ENCODE peak calls at places on chromosomes 1 and 21, in nine cellular contexts. T is psoas muscle, B is H1, G is thyroid gland, A is Peyer's patch, H is transverse colon, Z is pancreas, J is tibial nerve, I is esophagus muscularis mucosa. U is an unnamed sample. For H3K4me1, the result is how much of the 10 kb centered on the place peaks cover.

GRCh38 chr1:91856996-91857395 is 29.0 kb downstream of the TGFBR3 start:
- DNase-seq in H (no peak), Z (no peak), G (no peak), I (no peak), T (no peak), J (no peak), B (no peak), A (no peak), U (no peak)

GRCh38 chr1:206503591-206504362 is 3.6 kb upstream of the RASSF5 start:
- DNase-seq in T (peak), J (peak), A (no peak), H (peak), Z (no peak), G (peak), B (no peak), I (no peak), U (peak)

GRCh38 chr1:151814971-151815545 is 9.8 kb upstream of the LINGO4 start:
- DNase-seq in Z (peak), T (no peak), H (no peak), I (no peak), J (no peak), G (no peak), B (no peak), A (no peak), U (no peak)

GRCh38 chr21:16305686-16306085 is 575.9 kb downstream of the USP25 start:
- DNase-seq in A (no peak), I (no peak), H (no peak), T (peak), B (no peak), Z (no peak), G (no peak), J (no peak), U (no peak)

GRCh38 chr1:111422546-111423391 is 4.8 kb downstream of the OVGP1 start:
- DNase-seq in Z (no peak), G (no peak), T (no peak), J (no peak), H (peak), I (no peak), A (no peak), B (no peak), U (peak)

GRCh38 chr1:60255565-60255964 is 182.0 kb upstream of the C1orf87 start:
- DNase-seq in H (no peak), J (no peak), Z (no peak), G (no peak), I (no peak), T (no peak), B (no peak), A (no peak), U (no peak)

GRCh38 chr1:209409786-209410185 is 173.7 kb upstream of the CAMK1G start:
- DNase-seq in T (no peak), Z (no peak), H (no peak), J (no peak), A (no peak), G (no peak), B (no peak), I (no peak), U (no peak)

GRCh38 chr1:243550276-243550675 is 294.4 kb downstream of the SDCCAG8 start:
- DNase-seq in T (no peak), G (no peak), B (no peak), A (no peak), J (no peak), I (no peak), Z (no peak), H (no peak), U (no peak)

GRCh38 chr1:53108646-53109580 is 33.5 kb downstream of the SLC1A7 start:
- DNase-seq in J (no peak), Z (no peak), B (no peak), H (no peak), A (no peak), I (no peak), G (no peak), T (no peak), U (no peak)

GRCh38 chr1:26597629-26598039 is 68.1 kb downstream of the RPS6KA1 start:
- DNase-seq in Z (no peak), H (no peak), J (no peak), B (no peak), T (no peak), G (no peak), A (no peak), I (no peak), U (no peak)

GRCh38 chr1:218081358-218081757 is 203.7 kb upstream of the RRP15 start:
- DNase-seq in A (no peak), J (no peak), H (no peak), Z (no peak), T (no peak), I (no peak), G (no peak), B (no peak), U (no peak)

GRCh38 chr1:118113261-118113660 is 71.8 kb downstream of the SPAG17 start:
- DNase-seq in B (no peak), G (no peak), Z (no peak), I (no peak), T (no peak), J (no peak), H (no peak), A (no peak), U (no peak)

GRCh38 chr1:74205236-74205635 is 7.2 kb downstream of the FPGT start:
- DNase-seq in I (no peak), G (no peak), A (no peak), B (no peak), H (no peak), J (no peak), T (no peak), Z (no peak), U (no peak)

GRCh38 chr1:12600335-12600734 is 17.7 kb downstream of the DHRS3 start:
- DNase-seq in G (peak), I (no peak), J (peak), H (no peak), B (no peak), Z (peak), A (no peak), T (peak), U (peak)

GRCh38 chr1:39933956-39934941 is 20.7 kb upstream of the MFSD2A start:
- DNase-seq in H (peak), Z (no peak), T (peak), B (no peak), A (peak), J (peak), G (peak), I (no peak), U (peak)

GRCh38 chr1:161427733-161428516 is 60.2 kb upstream of the CFAP126 start:
- DNase-seq in H (no peak), G (no peak), A (no peak), I (no peak), Z (no peak), J (no peak), B (no peak), T (no peak), U (no peak)

GRCh38 chr1:29590583-29591555 is 354.5 kb downstream of the PTPRU start:
- DNase-seq in I (peak), Z (no peak), B (no peak), H (no peak), T (no peak), J (no peak), G (no peak), A (no peak), U (no peak)

GRCh38 chr1:20148571-20149500 is 9.7 kb downstream of the PLA2G2F start:
- DNase-seq in B (no peak), T (no peak), Z (no peak), I (no peak), H (no peak), G (no peak), J (no peak), A (no peak), U (no peak)

GRCh38 chr1:116873680-116874271 is 35.9 kb upstream of the PTGFRN start:
- DNase-seq in I (no peak), A (no peak), H (no peak), J (no peak), T (no peak), Z (no peak), G (no peak), B (no peak), U (no peak)

GRCh38 chr1:230540416-230540815 is 101.9 kb upstream of the COG2 start:
- DNase-seq in A (no peak), B (no peak), Z (no peak), J (no peak), H (no peak), G (no peak), I (peak), T (no peak), U (no peak)

GRCh38 chr1:221837886-221838285 is 96.0 kb upstream of the DUSP10 start:
- DNase-seq in Z (no peak), G (no peak), J (no peak), A (no peak), B (no peak), I (no peak), T (no peak), H (no peak), U (no peak)

GRCh38 chr21:45982256-45982757 is 737 bp downstream of the COL6A1 start:
- DNase-seq in G (peak), B (no peak), J (no peak), T (peak), Z (peak), H (peak), A (no peak), I (no peak), U (no peak)

GRCh38 chr1:178418284-178418955 is 78.3 kb downstream of the CLEC20A start:
- DNase-seq in G (no peak), A (no peak), H (no peak), B (no peak), I (no peak), T (no peak), J (no peak), Z (no peak), U (no peak)
- TF ChIP-seq CTCF in G (no peak), A (no peak), H (no peak), B (no peak), I (no peak), T (no peak), J (no peak), Z (no peak), U (no peak)

DNA sequence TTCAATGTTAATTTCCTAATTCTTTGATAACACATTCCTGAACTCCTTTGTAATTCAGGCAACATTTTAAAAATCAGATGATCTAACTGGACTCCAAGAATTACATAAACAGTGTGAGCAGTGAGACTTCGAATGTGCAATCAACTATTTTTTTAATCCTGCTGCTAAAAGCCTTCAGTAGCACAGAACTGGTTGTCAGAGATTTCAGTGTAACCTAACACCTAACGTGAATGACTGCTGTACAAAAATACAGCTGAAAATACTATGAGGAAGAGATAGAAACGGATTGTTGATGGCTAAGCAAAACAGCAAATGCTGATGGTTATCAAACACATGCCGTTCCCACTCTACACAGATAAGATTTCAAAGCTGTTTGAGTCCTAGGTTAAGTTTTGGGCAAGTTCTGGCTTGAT is 46.1 kb downstream of the APP start:
- DNase-seq in G (no peak), H (no peak), A (no peak), B (no peak), T (no peak), Z (no peak), J (no peak), I (no peak), U (no peak)
- H3K4me1 ChIP-seq in G (half or more), H (under half), A (under half), B (under half), T (under half), Z (under half), J (half or more), I (half or more), U (under half)

GRCh38 chr1:10561955-10562354 is 87.2 kb downstream of the PEX14 start:
- DNase-seq in G (no peak), A (no peak), B (no peak), T (no peak), Z (no peak), I (no peak), H (no peak), J (no peak), U (no peak)
- TF ChIP-seq CTCF in G (no peak), A (no peak), B (peak), T (no peak), Z (no peak), I (no peak), H (no peak), J (no peak), U (no peak)

GRCh38 chr1:10513199-10513598 is 38.4 kb downstream of the PEX14 start:
- DNase-seq in G (no peak), J (no peak), T (no peak), B (no peak), Z (no peak), A (no peak), H (no peak), I (no peak), U (no peak)
- H3K4me1 ChIP-seq in G (under half), J (under half), T (half or more), B (under half), Z (under half), A (under half), H (under half), I (half or more), U (under half)

GRCh38 chr1:185719021-185719420 is 15.2 kb upstream of the HMCN1 start:
- DNase-seq in G (no peak), T (no peak), B (no peak), A (no peak), Z (no peak), J (peak), H (no peak), I (no peak), U (no peak)
- TF ChIP-seq CTCF in G (no peak), T (no peak), B (peak), A (no peak), Z (no peak), J (no peak), H (no peak), I (no peak), U (no peak)

GRCh38 chr1:203626910-203627246 is 246 bp downstream of the ATP2B4 start:
- DNase-seq in Z (peak), H (no peak), I (no peak), J (no peak), B (no peak), T (no peak), A (peak), G (no peak), U (no peak)
- H3K4me1 ChIP-seq in Z (under half), H (under half), I (under half), J (under half), B (under half), T (under half), A (under half), G (under half), U (under half)

DNA sequence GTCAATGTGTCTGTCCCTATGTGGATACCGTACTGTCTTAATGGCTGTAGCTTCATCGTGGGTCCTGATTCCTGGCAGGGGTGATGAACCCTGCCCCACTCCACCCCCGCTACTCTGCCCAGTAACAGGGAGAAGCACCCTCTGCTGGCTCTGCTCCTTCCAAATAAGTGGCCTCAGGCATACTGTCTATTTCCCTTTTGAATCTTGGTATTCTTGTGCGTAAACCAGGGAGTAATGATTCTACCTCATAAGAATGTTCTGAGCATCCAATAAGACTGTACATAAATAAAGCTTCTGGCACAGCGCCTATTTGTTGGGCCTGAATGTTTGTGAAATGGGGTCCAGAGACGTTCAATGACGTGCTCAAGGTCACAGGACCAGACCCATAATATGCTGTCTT is 35.2 kb upstream of the CTPS1 start:
- DNase-seq in T (no peak), G (no peak), J (peak), Z (no peak), A (no peak), B (no peak), H (peak), I (no peak), U (no peak)
- TF ChIP-seq CTCF in T (no peak), G (no peak), J (no peak), Z (no peak), A (no peak), B (no peak), H (no peak), I (no peak), U (no peak)

GRCh38 chr21:34274001-34274400 is 89.8 kb upstream of the KCNE2 start:
- DNase-seq in T (no peak), I (no peak), A (no peak), J (no peak), H (no peak), G (no peak), B (no peak), Z (no peak), U (no peak)
- H3K4me1 ChIP-seq in T (under half), I (under half), A (under half), J (under half), H (under half), G (under half), B (under half), Z (under half), U (under half)